ENCODE peak calls at places on chromosomes 1 and 21, in four cellular contexts. K is MM.1S, P is upper lobe of left lung, Y is mesothelial cell of epicardium. C is an unnamed sample.

GRCh38 chr1:89633745-89634625 is 1.1 kb downstream of the LRRC8C start:
- DNase-seq in K (peak; percentile 59), Y (no peak), P (no peak), C (no peak)

GRCh38 chr1:109786531-109787021 is 22.9 kb upstream of the EPS8L3 start:
- DNase-seq in Y (peak; percentile 10), K (no peak), P (no peak), C (no peak)

GRCh38 chr1:115411388-115412063 is 73.5 kb upstream of the NGF start:
- DNase-seq in K (no peak), P (no peak), Y (no peak), C (no peak)

GRCh38 chr1:203593143-203593542 is 33.5 kb upstream of the ATP2B4 start:
- DNase-seq in P (no peak), K (no peak), Y (no peak), C (no peak)

GRCh38 chr1:19067187-19067911 is 110.9 kb upstream of the IFFO2 start:
- DNase-seq in Y (no peak), P (no peak), K (no peak), C (no peak)

GRCh38 chr1:220182656-220183055 is 88.7 kb downstream of the IARS2 start:
- DNase-seq in P (no peak), K (no peak), Y (no peak), C (no peak)

GRCh38 chr1:86435327-86435726 is 11.4 kb downstream of the CLCA2 start:
- DNase-seq in Y (no peak), K (no peak), P (no peak), C (no peak)

GRCh38 chr1:244255426-244255965 is 196.2 kb downstream of the ADSS2 start:
- DNase-seq in Y (no peak), P (no peak), K (no peak), C (no peak)

GRCh38 chr1:3453891-3454810 is at the start of gene ARHGEF16:
- DNase-seq in Y (peak; percentile 47), K (peak; percentile 23), P (peak; percentile 96), C (no peak)

GRCh38 chr21:33019885-33020557 is 5.7 kb upstream of the OLIG2 start:
- DNase-seq in K (no peak), Y (no peak), P (peak; percentile 83), C (no peak)

GRCh38 chr1:221740941-221741363 is 937 bp downstream of the DUSP10 start:
- DNase-seq in P (peak; percentile 51), K (no peak), Y (no peak), C (no peak)

GRCh38 chr1:16082283-16083038 is 9.0 kb upstream of the FAM131C start:
- DNase-seq in Y (no peak), P (no peak), K (peak; percentile 59), C (no peak)

GRCh38 chr1:169676001-169676400 is 35.4 kb downstream of the SELL start:
- DNase-seq in Y (no peak), P (no peak), K (no peak), C (no peak)

GRCh38 chr1:25651824-25652741 is 35.5 kb downstream of the MAN1C1 start:
- DNase-seq in Y (no peak), K (no peak), P (peak; percentile 47), C (peak; percentile 58)

GRCh38 chr1:69777933-69778332 is 210.2 kb downstream of the LRRC7 start:
- DNase-seq in K (no peak), P (no peak), Y (no peak), C (no peak)

GRCh38 chr1:94105501-94105952 is 15.4 kb downstream of the ABCA4 start:
- DNase-seq in Y (peak; percentile 47), P (peak; percentile 59), K (no peak), C (no peak)

GRCh38 chr1:938088-938683 is 14.5 kb downstream of the SAMD11 start:
- DNase-seq in Y (no peak), K (peak; percentile 10), P (peak; percentile 81), C (no peak)

GRCh38 chr1:30321216-30321910 is 402.0 kb downstream of the MATN1 start:
- DNase-seq in Y (no peak), K (no peak), P (no peak), C (peak; percentile 64)

GRCh38 chr1:187067160-187067559 is 238.4 kb downstream of the PLA2G4A start:
- DNase-seq in P (peak; percentile 14), K (no peak), Y (no peak), C (no peak)

GRCh38 chr1:27538793-27539192 is 48.8 kb upstream of the WASF2 start:
- DNase-seq in Y (no peak), P (no peak), K (no peak), C (no peak)

GRCh38 chr1:91555821-91556531 is 55.3 kb downstream of the CDC7 start:
- DNase-seq in P (no peak), K (no peak), Y (no peak), C (no peak)

GRCh38 chr1:107122241-107122640 is 18.6 kb upstream of the NTNG1 start:
- DNase-seq in P (no peak), Y (no peak), K (no peak), C (no peak)

GRCh38 chr1:110084226-110085078 is 14.0 kb upstream of the ALX3 start:
- DNase-seq in Y (no peak), P (peak; percentile 93), K (peak; percentile 28), C (no peak)

GRCh38 chr1:116574581-116575291 is 3.9 kb upstream of the CD58 start:
- DNase-seq in K (peak; percentile 36), P (no peak), Y (no peak), C (no peak)

GRCh38 chr1:47572731-47573505 is 135.1 kb downstream of the FOXD2 start:
- DNase-seq in P (no peak), K (no peak), Y (no peak), C (no peak)

GRCh38 chr1:228272331-228272791 is 64.5 kb downstream of the OBSCN start:
- DNase-seq in Y (no peak), K (no peak), P (no peak), C (peak; percentile 62)

GRCh38 chr1:13543451-13543911 is 29.7 kb upstream of the LRRC38 start:
- DNase-seq in Y (no peak), P (no peak), K (no peak), C (no peak)

GRCh38 chr1:119260504-119260903 is 108.1 kb upstream of the HAO2 start:
- DNase-seq in Y (no peak), K (no peak), P (no peak), C (no peak)

GRCh38 chr1:87203890-87204289 is 124.8 kb upstream of the LMO4 start:
- DNase-seq in Y (no peak), K (no peak), P (no peak), C (no peak)

GRCh38 chr21:28538987-28539622 is 453.6 kb downstream of the LTN1 start:
- DNase-seq in Y (no peak), K (no peak), P (no peak), C (no peak)

GRCh38 chr1:232179896-232180760 is 449.8 kb downstream of the SIPA1L2 start:
- DNase-seq in P (peak; percentile 39), K (no peak), Y (no peak), C (no peak)

DNA sequence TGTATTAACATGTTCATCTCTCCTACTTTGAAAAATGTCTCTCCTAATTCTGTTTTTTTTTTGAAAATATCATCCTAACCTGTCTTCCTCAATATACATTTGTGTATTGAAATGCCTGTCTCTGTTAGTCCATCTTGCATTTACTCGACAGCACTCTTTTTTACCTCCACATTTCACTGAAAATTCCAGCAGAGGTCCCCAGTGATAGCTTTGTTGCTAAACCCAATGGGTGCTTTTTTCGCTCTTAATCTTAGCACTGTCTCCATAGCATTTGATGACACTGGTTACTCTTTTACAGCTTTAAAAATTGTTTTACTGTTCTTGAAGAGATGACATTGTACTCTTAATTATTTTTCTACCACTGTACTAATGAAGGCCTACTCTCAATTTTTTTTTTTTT is 10.8 kb downstream of the OSBPL9 start:
- DNase-seq in P (no peak), K (peak; percentile 33), Y (no peak), C (no peak)
- TF ChIP-seq CTCF in P (peak; percentile 21), K (peak; percentile 28), Y (no peak), C (peak; percentile 59)

DNA sequence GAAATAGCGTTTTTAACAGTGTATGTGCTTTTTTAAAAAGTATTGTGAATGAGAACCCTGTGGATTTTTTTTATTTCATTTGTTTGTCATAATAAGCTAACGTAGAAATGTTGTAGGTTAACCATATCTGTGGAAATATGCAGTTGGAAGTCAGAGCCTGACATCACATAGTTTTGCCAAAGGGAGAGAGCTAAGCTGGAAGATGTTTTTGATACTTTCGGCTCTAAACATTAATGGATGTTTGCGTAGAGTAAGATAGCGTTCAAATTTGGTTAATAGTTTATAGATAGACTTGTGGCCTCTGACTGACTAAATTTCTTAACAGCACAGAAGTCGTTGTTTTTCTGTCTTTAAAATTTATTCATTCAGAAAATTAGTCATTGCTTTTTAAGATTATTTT is 47.5 kb upstream of the ANGPTL1 start:
- DNase-seq in Y (no peak), K (no peak), P (no peak), C (no peak)
- TF ChIP-seq CTCF in Y (no peak), K (no peak), P (no peak), C (no peak)

GRCh38 chr1:143611159-143611558 is 360.6 kb downstream of the FAM72C start:
- DNase-seq in Y (no peak), P (no peak), K (no peak), C (no peak)
- TF ChIP-seq CTCF in Y (peak; percentile 36), P (no peak), K (no peak), C (no peak)

GRCh38 chr1:182789138-182790076 is at the start of gene NPL:
- DNase-seq in K (peak; percentile 89), Y (peak; percentile 48), P (peak; percentile 98), C (peak; percentile 87)

GRCh38 chr1:182786223-182787001 is 3.2 kb upstream of the NPL start:
- DNase-seq in P (no peak), Y (peak; percentile 24), K (peak; percentile 69), C (no peak)

GRCh38 chr1:182784556-182785171 is 4.9 kb upstream of the NPL start:
- DNase-seq in K (peak; percentile 70), Y (no peak), P (no peak), C (no peak)

GRCh38 chr1:182783068-182783467 is 6.5 kb upstream of the NPL start:
- DNase-seq in K (no peak), P (no peak), Y (no peak), C (no peak)

DNA sequence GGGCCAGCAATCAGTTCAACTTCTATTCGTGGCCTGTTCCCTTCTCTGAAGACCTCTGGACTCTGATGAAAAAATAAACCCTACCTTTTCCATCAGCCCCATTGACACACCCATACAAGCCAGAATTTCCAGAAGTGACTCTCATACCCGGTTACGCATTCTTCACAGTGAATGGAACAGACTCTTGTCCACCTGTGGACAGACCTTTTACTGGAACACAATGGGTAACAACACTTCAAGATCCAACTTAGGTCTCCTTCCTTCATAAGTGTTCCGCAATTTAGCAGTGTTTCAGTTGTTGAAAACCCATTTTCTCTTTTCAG is 2.6 kb upstream of the NPL start:
- DNase-seq in K (no peak), Y (no peak), P (no peak), C (no peak)
- TF ChIP-seq CTCF in K (no peak), Y (no peak), P (no peak), C (no peak)

DNA sequence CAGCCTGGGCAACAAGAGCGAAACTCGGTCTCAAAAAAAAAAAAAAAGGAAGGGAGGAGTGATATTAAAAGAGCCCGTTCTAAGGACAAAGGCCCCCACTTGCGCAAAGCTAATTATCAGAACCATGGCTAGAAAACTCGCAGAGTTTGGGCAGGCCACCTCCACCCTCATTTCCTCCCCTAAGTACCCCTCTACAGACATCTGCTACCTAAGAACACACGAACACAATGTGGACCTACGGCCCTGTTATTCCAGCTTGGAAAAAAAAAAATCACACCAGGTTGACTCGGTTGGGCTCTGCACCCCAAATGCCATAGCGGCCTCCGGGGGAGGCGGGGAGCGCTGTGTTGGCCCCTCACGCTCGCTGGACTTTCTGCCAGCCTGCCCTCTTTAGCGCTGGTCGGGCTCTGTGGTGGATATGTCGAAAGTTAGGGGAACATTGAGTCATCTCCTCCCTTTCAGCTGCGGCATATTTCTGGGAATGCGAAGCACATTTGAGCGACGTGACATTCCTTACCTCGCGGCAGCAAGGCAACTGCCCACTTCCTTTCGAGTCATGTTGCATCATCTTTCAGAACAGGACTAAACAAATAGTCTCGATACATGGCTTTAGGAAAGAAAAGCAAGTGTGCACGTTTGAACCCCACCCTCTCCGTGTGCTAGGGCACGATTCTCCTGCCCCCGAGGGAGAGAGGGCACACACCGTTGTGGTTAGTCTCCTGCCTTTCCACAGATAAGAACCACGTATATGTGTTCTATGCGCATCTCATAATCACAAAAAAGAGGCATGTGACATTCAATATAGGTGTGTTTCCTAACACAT is 106.1 kb upstream of the SLC45A1 start:
- DNase-seq in K (no peak), P (peak; percentile 83), Y (no peak), C (no peak)
- TF ChIP-seq CTCF in K (no peak), P (no peak), Y (no peak), C (no peak)